ENCODE peak calls at places on chromosome 11, in nine cellular contexts. One of them, this sample, is unnamed.

GRCh38 chr11:116857936-116858335 is 20.5 kb upstream of the APOA1 start:
- DNase-seq in body of pancreas: no peak
- DNase-seq in AG04449: no peak
- DNase-seq in fibroblast of mammary gland: no peak
- DNase-seq in tibial nerve: no peak
- DNase-seq in mammary epithelial cell: no peak
- DNase-seq in CD8-positive, alpha-beta T cell: no peak
- DNase-seq in bronchial epithelial cell: no peak
- DNase-seq in AG10803: no peak
- DNase-seq in this sample: no peak

GRCh38 chr11:30282289-30282631 is 40.6 kb upstream of the ARL14EP start:
- DNase-seq in body of pancreas: no peak
- DNase-seq in AG04449: no peak
- DNase-seq in fibroblast of mammary gland: no peak
- DNase-seq in tibial nerve: no peak
- DNase-seq in mammary epithelial cell: peak; percentile 20
- DNase-seq in CD8-positive, alpha-beta T cell: no peak
- DNase-seq in bronchial epithelial cell: no peak
- DNase-seq in AG10803: no peak
- DNase-seq in this sample: no peak

GRCh38 chr11:79021601-79022000 is 419.2 kb downstream of the TENM4 start:
- DNase-seq in body of pancreas: no peak
- DNase-seq in AG04449: no peak
- DNase-seq in fibroblast of mammary gland: no peak
- DNase-seq in tibial nerve: no peak
- DNase-seq in mammary epithelial cell: no peak
- DNase-seq in CD8-positive, alpha-beta T cell: no peak
- DNase-seq in bronchial epithelial cell: no peak
- DNase-seq in AG10803: no peak
- DNase-seq in this sample: no peak

GRCh38 chr11:131819845-131820244 is 449.4 kb downstream of the NTM start:
- DNase-seq in body of pancreas: no peak
- DNase-seq in AG04449: no peak
- DNase-seq in fibroblast of mammary gland: no peak
- DNase-seq in tibial nerve: no peak
- DNase-seq in mammary epithelial cell: no peak
- DNase-seq in CD8-positive, alpha-beta T cell: no peak
- DNase-seq in bronchial epithelial cell: no peak
- DNase-seq in AG10803: no peak
- DNase-seq in this sample: no peak

GRCh38 chr11:123483058-123483457 is 53.0 kb downstream of the GRAMD1B start:
- DNase-seq in body of pancreas: no peak
- DNase-seq in AG04449: no peak
- DNase-seq in fibroblast of mammary gland: peak; percentile 37
- DNase-seq in tibial nerve: no peak
- DNase-seq in mammary epithelial cell: peak; percentile 79
- DNase-seq in CD8-positive, alpha-beta T cell: no peak
- DNase-seq in bronchial epithelial cell: peak; percentile 95
- DNase-seq in AG10803: peak; percentile 25
- DNase-seq in this sample: no peak

GRCh38 chr11:69888671-69889076 is 69.5 kb upstream of the FGF3 start:
- DNase-seq in body of pancreas: peak; percentile 65
- DNase-seq in AG04449: no peak
- DNase-seq in fibroblast of mammary gland: peak; percentile 54
- DNase-seq in tibial nerve: peak; percentile 23
- DNase-seq in mammary epithelial cell: peak; percentile 48
- DNase-seq in CD8-positive, alpha-beta T cell: peak; percentile 25
- DNase-seq in bronchial epithelial cell: peak; percentile 55
- DNase-seq in AG10803: peak; percentile 35
- DNase-seq in this sample: peak; percentile 78

GRCh38 chr11:44595964-44596381 is 30.5 kb downstream of the CD82 start:
- DNase-seq in body of pancreas: peak; percentile 17
- DNase-seq in AG04449: no peak
- DNase-seq in fibroblast of mammary gland: no peak
- DNase-seq in tibial nerve: no peak
- DNase-seq in mammary epithelial cell: no peak
- DNase-seq in CD8-positive, alpha-beta T cell: no peak
- DNase-seq in bronchial epithelial cell: no peak
- DNase-seq in AG10803: peak; percentile 27
- DNase-seq in this sample: no peak

GRCh38 chr11:119550330-119550729 is 127.4 kb upstream of the THY1 start:
- DNase-seq in body of pancreas: no peak
- DNase-seq in AG04449: no peak
- DNase-seq in fibroblast of mammary gland: peak; percentile 5
- DNase-seq in tibial nerve: no peak
- DNase-seq in mammary epithelial cell: no peak
- DNase-seq in CD8-positive, alpha-beta T cell: no peak
- DNase-seq in bronchial epithelial cell: peak; percentile 17
- DNase-seq in AG10803: no peak
- DNase-seq in this sample: no peak

GRCh38 chr11:119421351-119421750 is 1.6 kb downstream of the THY1 start:
- DNase-seq in body of pancreas: no peak
- DNase-seq in AG04449: no peak
- DNase-seq in fibroblast of mammary gland: peak; percentile 65
- DNase-seq in tibial nerve: no peak
- DNase-seq in mammary epithelial cell: no peak
- DNase-seq in CD8-positive, alpha-beta T cell: no peak
- DNase-seq in bronchial epithelial cell: no peak
- DNase-seq in AG10803: no peak
- DNase-seq in this sample: peak; percentile 37

GRCh38 chr11:72753341-72754148 is 1.3 kb upstream of the ARAP1 start:
- DNase-seq in body of pancreas: no peak
- DNase-seq in AG04449: no peak
- DNase-seq in fibroblast of mammary gland: no peak
- DNase-seq in tibial nerve: no peak
- DNase-seq in mammary epithelial cell: no peak
- DNase-seq in CD8-positive, alpha-beta T cell: no peak
- DNase-seq in bronchial epithelial cell: no peak
- DNase-seq in AG10803: no peak
- DNase-seq in this sample: no peak

GRCh38 chr11:32902089-32902665 is 9.6 kb downstream of the QSER1 start:
- DNase-seq in body of pancreas: peak; percentile 18
- DNase-seq in AG04449: no peak
- DNase-seq in fibroblast of mammary gland: no peak
- DNase-seq in tibial nerve: no peak
- DNase-seq in mammary epithelial cell: peak; percentile 39
- DNase-seq in CD8-positive, alpha-beta T cell: no peak
- DNase-seq in bronchial epithelial cell: peak; percentile 59
- DNase-seq in AG10803: no peak
- DNase-seq in this sample: no peak

GRCh38 chr11:34501962-34502361 is 11.6 kb downstream of the ELF5 start:
- DNase-seq in body of pancreas: peak; percentile 11
- DNase-seq in AG04449: no peak
- DNase-seq in fibroblast of mammary gland: peak; percentile 12
- DNase-seq in tibial nerve: no peak
- DNase-seq in mammary epithelial cell: no peak
- DNase-seq in CD8-positive, alpha-beta T cell: no peak
- DNase-seq in bronchial epithelial cell: no peak
- DNase-seq in AG10803: no peak
- DNase-seq in this sample: no peak

GRCh38 chr11:70759846-70760245 is 361.5 kb downstream of the CTTN start:
- DNase-seq in body of pancreas: no peak
- DNase-seq in AG04449: no peak
- DNase-seq in fibroblast of mammary gland: no peak
- DNase-seq in tibial nerve: no peak
- DNase-seq in mammary epithelial cell: no peak
- DNase-seq in CD8-positive, alpha-beta T cell: no peak
- DNase-seq in bronchial epithelial cell: no peak
- DNase-seq in AG10803: no peak
- DNase-seq in this sample: no peak

GRCh38 chr11:119405986-119406385 is 17.0 kb downstream of the THY1 start:
- DNase-seq in body of pancreas: no peak
- DNase-seq in AG04449: no peak
- DNase-seq in fibroblast of mammary gland: peak; percentile 47
- DNase-seq in tibial nerve: no peak
- DNase-seq in mammary epithelial cell: no peak
- DNase-seq in CD8-positive, alpha-beta T cell: no peak
- DNase-seq in bronchial epithelial cell: no peak
- DNase-seq in AG10803: peak; percentile 76
- DNase-seq in this sample: peak; percentile 32

GRCh38 chr11:65377777-65378176 is 4.7 kb downstream of the SLC25A45 start:
- DNase-seq in body of pancreas: no peak
- DNase-seq in AG04449: no peak
- DNase-seq in fibroblast of mammary gland: no peak
- DNase-seq in tibial nerve: no peak
- DNase-seq in mammary epithelial cell: no peak
- DNase-seq in CD8-positive, alpha-beta T cell: no peak
- DNase-seq in bronchial epithelial cell: no peak
- DNase-seq in AG10803: no peak
- DNase-seq in this sample: no peak
- TF ChIP-seq CTCF in body of pancreas: no peak
- TF ChIP-seq CTCF in AG04449: no peak
- TF ChIP-seq CTCF in fibroblast of mammary gland: no peak
- TF ChIP-seq CTCF in tibial nerve: no peak
- TF ChIP-seq CTCF in mammary epithelial cell: no peak
- TF ChIP-seq CTCF in CD8-positive, alpha-beta T cell: no peak
- TF ChIP-seq CTCF in bronchial epithelial cell: no peak
- TF ChIP-seq CTCF in AG10803: no peak
- TF ChIP-seq CTCF in this sample: no peak

GRCh38 chr11:114179234-114179941 is 116.8 kb upstream of the NNMT start:
- DNase-seq in body of pancreas: peak; percentile 98
- DNase-seq in AG04449: no peak
- DNase-seq in fibroblast of mammary gland: peak; percentile 99
- DNase-seq in tibial nerve: peak; percentile 81
- DNase-seq in mammary epithelial cell: no peak
- DNase-seq in CD8-positive, alpha-beta T cell: no peak
- DNase-seq in bronchial epithelial cell: no peak
- DNase-seq in AG10803: no peak
- DNase-seq in this sample: peak; percentile 93
- TF ChIP-seq CTCF in body of pancreas: no peak
- TF ChIP-seq CTCF in AG04449: no peak
- TF ChIP-seq CTCF in fibroblast of mammary gland: no peak
- TF ChIP-seq CTCF in tibial nerve: peak; percentile 40
- TF ChIP-seq CTCF in mammary epithelial cell: no peak
- TF ChIP-seq CTCF in CD8-positive, alpha-beta T cell: no peak
- TF ChIP-seq CTCF in bronchial epithelial cell: no peak
- TF ChIP-seq CTCF in AG10803: no peak
- TF ChIP-seq CTCF in this sample: no peak

DNA sequence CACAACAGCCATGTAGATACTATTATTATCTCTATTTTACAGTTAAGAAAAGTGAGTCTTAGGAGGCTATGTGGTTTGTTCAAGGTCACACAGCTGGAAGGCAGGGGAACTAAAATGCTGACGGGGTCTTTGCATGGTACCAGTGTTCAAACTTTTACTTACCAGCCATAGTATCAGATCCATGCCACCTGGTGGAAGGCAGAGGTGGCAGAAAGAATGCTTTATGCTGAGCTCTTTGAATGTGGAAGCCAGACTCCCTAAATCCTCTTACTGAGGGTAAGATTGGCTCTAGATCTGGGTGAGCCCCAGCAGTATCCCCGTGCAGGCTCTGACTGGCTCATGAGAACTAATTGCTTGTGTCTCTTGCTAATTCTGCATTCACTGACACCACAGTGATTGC is 54.3 kb upstream of the NAV2 start:
- DNase-seq in body of pancreas: no peak
- DNase-seq in AG04449: no peak
- DNase-seq in fibroblast of mammary gland: no peak
- DNase-seq in tibial nerve: no peak
- DNase-seq in mammary epithelial cell: no peak
- DNase-seq in CD8-positive, alpha-beta T cell: no peak
- DNase-seq in bronchial epithelial cell: no peak
- DNase-seq in AG10803: no peak
- DNase-seq in this sample: no peak
- TF ChIP-seq CTCF in body of pancreas: no peak
- TF ChIP-seq CTCF in AG04449: peak; percentile 8
- TF ChIP-seq CTCF in fibroblast of mammary gland: peak; percentile 19
- TF ChIP-seq CTCF in tibial nerve: no peak
- TF ChIP-seq CTCF in mammary epithelial cell: peak; percentile 24
- TF ChIP-seq CTCF in CD8-positive, alpha-beta T cell: no peak
- TF ChIP-seq CTCF in bronchial epithelial cell: no peak
- TF ChIP-seq CTCF in AG10803: no peak
- TF ChIP-seq CTCF in this sample: no peak

GRCh38 chr11:126313826-126314225 is 10.0 kb downstream of the DCPS start:
- DNase-seq in body of pancreas: no peak
- DNase-seq in AG04449: no peak
- DNase-seq in fibroblast of mammary gland: no peak
- DNase-seq in tibial nerve: no peak
- DNase-seq in mammary epithelial cell: no peak
- DNase-seq in CD8-positive, alpha-beta T cell: no peak
- DNase-seq in bronchial epithelial cell: no peak
- DNase-seq in AG10803: no peak
- DNase-seq in this sample: no peak

GRCh38 chr11:126310229-126310991 is 6.5 kb downstream of the DCPS start:
- DNase-seq in body of pancreas: peak; percentile 76
- DNase-seq in AG04449: no peak
- DNase-seq in fibroblast of mammary gland: peak; percentile 78
- DNase-seq in tibial nerve: peak; percentile 67
- DNase-seq in mammary epithelial cell: peak; percentile 50
- DNase-seq in CD8-positive, alpha-beta T cell: no peak
- DNase-seq in bronchial epithelial cell: peak; percentile 55
- DNase-seq in AG10803: peak; percentile 68
- DNase-seq in this sample: peak; percentile 91

GRCh38 chr11:126310992-126311310 is 7.1 kb downstream of the DCPS start:
- DNase-seq in body of pancreas: no peak
- DNase-seq in AG04449: no peak
- DNase-seq in fibroblast of mammary gland: no peak
- DNase-seq in tibial nerve: no peak
- DNase-seq in mammary epithelial cell: no peak
- DNase-seq in CD8-positive, alpha-beta T cell: no peak
- DNase-seq in bronchial epithelial cell: no peak
- DNase-seq in AG10803: peak; percentile 25
- DNase-seq in this sample: peak; percentile 66

GRCh38 chr11:126312903-126313460 is 9.1 kb downstream of the DCPS start:
- DNase-seq in body of pancreas: no peak
- DNase-seq in AG04449: no peak
- DNase-seq in fibroblast of mammary gland: no peak
- DNase-seq in tibial nerve: no peak
- DNase-seq in mammary epithelial cell: no peak
- DNase-seq in CD8-positive, alpha-beta T cell: no peak
- DNase-seq in bronchial epithelial cell: no peak
- DNase-seq in AG10803: no peak
- DNase-seq in this sample: no peak

DNA sequence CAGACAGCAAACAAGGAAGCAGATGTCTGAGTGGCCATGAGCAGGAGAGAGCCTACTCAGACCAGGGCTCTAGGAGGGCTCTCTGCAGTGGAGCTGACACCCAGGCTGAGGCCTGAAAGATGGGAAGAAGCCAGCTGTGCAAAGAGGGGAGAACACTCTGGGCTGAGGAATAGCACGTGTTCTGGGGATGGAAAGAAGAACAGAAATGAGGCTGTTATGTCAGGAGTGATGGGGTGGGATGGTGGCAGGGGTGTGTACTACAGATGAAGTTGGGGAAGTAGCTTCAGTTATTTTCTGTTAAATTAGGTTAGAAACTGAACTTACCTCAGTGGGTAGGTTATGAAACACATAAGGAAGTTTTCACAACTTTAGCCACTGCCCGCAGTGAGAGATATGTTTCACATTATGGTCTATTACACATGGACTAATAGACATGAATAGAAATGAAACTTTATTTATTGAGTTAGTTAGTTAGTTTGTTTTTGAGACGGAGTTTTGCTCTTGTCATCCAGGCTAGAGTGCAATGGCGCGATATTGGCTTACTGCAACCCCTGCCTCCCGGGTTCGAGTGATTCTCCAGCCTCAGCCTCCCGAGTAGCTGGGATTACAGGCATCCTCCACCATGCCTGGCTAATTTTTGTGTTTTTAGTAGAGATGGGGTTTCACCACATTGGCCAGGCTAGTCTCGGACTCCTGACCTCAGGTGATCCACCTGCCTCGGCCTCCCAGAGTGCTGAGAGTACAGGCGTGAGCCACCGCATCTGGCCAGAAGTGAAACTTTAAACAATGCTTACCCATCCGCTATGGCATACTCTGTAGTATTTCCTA is 7.8 kb downstream of the DCPS start:
- DNase-seq in body of pancreas: no peak
- DNase-seq in AG04449: no peak
- DNase-seq in fibroblast of mammary gland: no peak
- DNase-seq in tibial nerve: no peak
- DNase-seq in mammary epithelial cell: no peak
- DNase-seq in CD8-positive, alpha-beta T cell: no peak
- DNase-seq in bronchial epithelial cell: no peak
- DNase-seq in AG10803: peak; percentile 47
- DNase-seq in this sample: peak; percentile 35
- TF ChIP-seq CTCF in body of pancreas: no peak
- TF ChIP-seq CTCF in AG04449: no peak
- TF ChIP-seq CTCF in fibroblast of mammary gland: no peak
- TF ChIP-seq CTCF in tibial nerve: no peak
- TF ChIP-seq CTCF in mammary epithelial cell: no peak
- TF ChIP-seq CTCF in CD8-positive, alpha-beta T cell: no peak
- TF ChIP-seq CTCF in bronchial epithelial cell: no peak
- TF ChIP-seq CTCF in AG10803: peak; percentile 4
- TF ChIP-seq CTCF in this sample: no peak